ENCODE peak calls at places on chromosomes 12 and 14, in four cellular contexts. F, W, N and M are unnamed samples.
A peak's percentile ranks its signal among the peaks of the same experiment; 100 is the strongest.

GRCh38 chr14:77516111-77516510 is 17.5 kb upstream of the ISM2 start:
- DNase-seq in F (no peak), W (no peak), N (no peak), M (no peak)

GRCh38 chr14:83425138-83425537 is 1891.5 kb upstream of the SEL1L start:
- DNase-seq in F (no peak), W (no peak), N (no peak), M (no peak)

GRCh38 chr12:23760495-23760894 is 189.0 kb downstream of the SOX5 start:
- DNase-seq in F (no peak), W (no peak), N (no peak), M (peak; percentile 60)

GRCh38 chr14:68777644-68778043 is 15.2 kb downstream of the ZFP36L1 start:
- DNase-seq in F (no peak), W (no peak), N (no peak), M (no peak)

GRCh38 chr12:98895086-98895651 is 250.1 kb downstream of the APAF1 start:
- DNase-seq in F (no peak), W (no peak), N (no peak), M (peak; percentile 69)

GRCh38 chr12:89319111-89319510 is 33.2 kb downstream of the DUSP6 start:
- DNase-seq in F (no peak), W (no peak), N (no peak), M (no peak)

GRCh38 chr12:8950702-8951478 is 1.4 kb upstream of the M6PR start:
- DNase-seq in F (no peak), W (no peak), N (no peak), M (no peak)

GRCh38 chr12:45987339-45987726 is 3.0 kb downstream of the SCAF11 start:
- DNase-seq in F (no peak), W (no peak), N (no peak), M (no peak)

GRCh38 chr12:21613931-21614330 is 9.3 kb upstream of the GYS2 start:
- DNase-seq in F (no peak), W (peak; percentile 20), N (no peak), M (peak; percentile 21)

GRCh38 chr14:81435578-81436295 is 35.6 kb upstream of the STON2 start:
- DNase-seq in F (peak; percentile 51), W (peak; percentile 72), N (peak; percentile 55), M (peak; percentile 79)

GRCh38 chr14:68956728-68957127 is 22.4 kb downstream of the ACTN1 start:
- DNase-seq in F (no peak), W (no peak), N (no peak), M (no peak)

GRCh38 chr14:31895206-31895605 is 181.9 kb upstream of the ARHGAP5 start:
- DNase-seq in F (no peak), W (no peak), N (peak; percentile 35), M (no peak)

GRCh38 chr12:54028324-54029201 is at the start of gene HOXC6:
- DNase-seq in F (peak; percentile 90), W (peak; percentile 75), N (no peak), M (peak; percentile 57)

GRCh38 chr12:120962487-120963054 is 15.8 kb upstream of the HNF1A start:
- DNase-seq in F (no peak), W (no peak), N (no peak), M (no peak)

GRCh38 chr12:2337031-2338010 is 284.5 kb downstream of the CACNA1C start:
- DNase-seq in F (no peak), W (no peak), N (no peak), M (no peak)

GRCh38 chr14:65421201-65421981 is 8.9 kb downstream of the FUT8 start:
- DNase-seq in F (no peak), W (no peak), N (no peak), M (no peak)

GRCh38 chr12:90958995-90959394 is 4.0 kb upstream of the CCER1 start:
- DNase-seq in F (no peak), W (no peak), N (no peak), M (no peak)

GRCh38 chr12:120262852-120263724 is 2.4 kb downstream of the PXN start:
- DNase-seq in F (no peak), W (no peak), N (no peak), M (no peak)

GRCh38 chr12:2673966-2674810 is 120.6 kb upstream of the FKBP4 start:
- DNase-seq in F (no peak), W (peak; percentile 23), N (no peak), M (peak; percentile 69)

GRCh38 chr12:6376079-6376941 is 947 bp upstream of the SCNN1A start:
- DNase-seq in F (peak; percentile 86), W (peak; percentile 39), N (peak; percentile 64), M (peak; percentile 88)

GRCh38 chr12:29625359-29625953 is 128.0 kb upstream of the OVCH1 start:
- DNase-seq in F (no peak), W (no peak), N (no peak), M (no peak)

GRCh38 chr14:105375635-105376057 is 22.7 kb upstream of the TEX22 start:
- DNase-seq in F (no peak), W (no peak), N (no peak), M (no peak)

GRCh38 chr14:24798911-24799310 is 164.9 kb upstream of the GZMB start:
- DNase-seq in F (no peak), W (no peak), N (no peak), M (peak; percentile 28)

GRCh38 chr14:102089621-102090343 is 2.9 kb upstream of the HSP90AA1 start:
- DNase-seq in F (no peak), W (no peak), N (no peak), M (no peak)

GRCh38 chr12:104285740-104286537 is 17.6 kb upstream of the EID3 start:
- DNase-seq in F (no peak), W (no peak), N (no peak), M (no peak)

GRCh38 chr14:105144666-105145380 is 23.8 kb downstream of the JAG2 start:
- DNase-seq in F (no peak), W (no peak), N (no peak), M (no peak)

GRCh38 chr14:60722163-60722835 is 1.9 kb downstream of the SIX4 start:
- DNase-seq in F (peak; percentile 50), W (peak; percentile 18), N (peak; percentile 89), M (peak; percentile 88)

GRCh38 chr14:101254805-101255764 is 306.2 kb upstream of the DIO3 start:
- DNase-seq in F (no peak), W (no peak), N (no peak), M (no peak)

GRCh38 chr12:122988036-122988435 is 7.6 kb downstream of the ARL6IP4 start:
- DNase-seq in F (no peak), W (no peak), N (no peak), M (no peak)

GRCh38 chr12:114938487-114939210 is 254.7 kb upstream of the TBX3 start:
- DNase-seq in F (no peak), W (no peak), N (no peak), M (no peak)

GRCh38 chr14:102255401-102256190 is 49.4 kb downstream of the MOK start:
- DNase-seq in F (peak; percentile 37), W (peak; percentile 44), N (no peak), M (no peak)

GRCh38 chr14:56310643-56311042 is 192.4 kb downstream of the PELI2 start:
- DNase-seq in F (no peak), W (no peak), N (no peak), M (no peak)

GRCh38 chr14:55845963-55846851 is 266.2 kb downstream of the KTN1 start:
- DNase-seq in F (no peak), W (peak; percentile 44), N (peak; percentile 10), M (no peak)

GRCh38 chr12:41795066-41795465 is 349.6 kb downstream of the GXYLT1 start:
- DNase-seq in F (no peak), W (no peak), N (no peak), M (no peak)

GRCh38 chr12:116053479-116054195 is 223.9 kb downstream of the MED13L start:
- DNase-seq in F (no peak), W (no peak), N (peak; percentile 71), M (no peak)

GRCh38 chr12:3204143-3204542 is 127.0 kb downstream of the TSPAN9 start:
- DNase-seq in F (no peak), W (no peak), N (no peak), M (peak; percentile 31)

GRCh38 chr12:39675263-39675662 is 55.7 kb upstream of the ABCD2 start:
- DNase-seq in F (no peak), W (no peak), N (no peak), M (peak; percentile 34)
- TF ChIP-seq CTCF in F (no peak), W (no peak), N (no peak), M (peak; percentile 29)

GRCh38 chr14:63438065-63438757 is 105.0 kb downstream of the PPP2R5E start:
- DNase-seq in F (peak; percentile 26), W (peak; percentile 14), N (peak; percentile 9), M (peak; percentile 36)
- TF ChIP-seq REST in F (no peak), W (no peak), N (no peak), M (no peak)

DNA sequence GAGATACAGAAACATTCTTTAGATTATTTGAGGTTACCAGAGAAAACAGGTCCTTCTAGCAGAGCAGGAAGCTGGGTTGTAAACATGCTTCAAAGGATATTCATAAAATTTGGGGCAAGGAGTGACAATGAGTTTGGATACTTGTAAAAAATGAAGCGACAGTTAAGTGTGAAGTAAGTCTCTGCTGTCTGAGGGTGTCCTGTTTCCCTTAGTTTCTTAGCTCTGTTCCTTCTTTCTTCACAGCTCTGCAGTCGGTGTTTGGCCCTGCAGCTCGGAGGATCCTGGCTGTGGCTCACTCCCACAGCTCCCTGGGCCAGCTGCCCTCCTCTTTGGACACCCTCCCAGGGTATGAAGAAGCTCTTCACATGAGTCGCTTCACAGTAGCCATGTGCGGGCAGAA is 10.8 kb downstream of the TMEM52B start:
- DNase-seq in F (no peak), W (no peak), N (no peak), M (no peak)
- TF ChIP-seq JUNB in F (no peak), W (no peak), N (no peak), M (no peak)

GRCh38 chr12:109997393-109997792 is 1.2 kb upstream of the GIT2 start:
- DNase-seq in F (no peak), W (no peak), N (no peak), M (no peak)
- TF ChIP-seq CTCF in F (no peak), W (no peak), N (no peak), M (no peak)